ENCODE peak calls at places on chromosomes 16 and 17, in ten cellular contexts. One of them, this sample, is unnamed.

GRCh38 chr17:13416748-13417363 is 184.9 kb downstream of the HS3ST3A1 start:
- DNase-seq in AG20443: no peak
- DNase-seq in GM03348: no peak
- DNase-seq in SJCRH30: no peak
- DNase-seq in left kidney: no peak
- DNase-seq in Right ventricle myocardium superior: no peak
- DNase-seq in activated naive CD4-positive, alpha-beta T cell treated with anti-CD3 and anti-CD28 coated beads for 36 hours: no peak
- DNase-seq in activated T-cell treated with anti-CD3 and anti-CD28 coated beads for 1 hour: no peak
- DNase-seq in fibroblast of gingiva: no peak
- DNase-seq in T-helper 17 cell: no peak
- DNase-seq in this sample: no peak

GRCh38 chr17:56310780-56311179 is 157.5 kb downstream of the ANKFN1 start:
- DNase-seq in activated T-cell treated with anti-CD3 and anti-CD28 coated beads for 1 hour: no peak
- DNase-seq in GM03348: no peak
- DNase-seq in fibroblast of gingiva: no peak
- DNase-seq in left kidney: no peak
- DNase-seq in SJCRH30: no peak
- DNase-seq in AG20443: no peak
- DNase-seq in Right ventricle myocardium superior: no peak
- DNase-seq in T-helper 17 cell: no peak
- DNase-seq in activated naive CD4-positive, alpha-beta T cell treated with anti-CD3 and anti-CD28 coated beads for 36 hours: no peak
- DNase-seq in this sample: no peak

GRCh38 chr17:81064746-81065475 is 30.0 kb downstream of the BAIAP2 start:
- DNase-seq in T-helper 17 cell: no peak
- DNase-seq in AG20443: peak; percentile 82
- DNase-seq in fibroblast of gingiva: no peak
- DNase-seq in left kidney: no peak
- DNase-seq in GM03348: peak; percentile 88
- DNase-seq in activated naive CD4-positive, alpha-beta T cell treated with anti-CD3 and anti-CD28 coated beads for 36 hours: no peak
- DNase-seq in Right ventricle myocardium superior: no peak
- DNase-seq in activated T-cell treated with anti-CD3 and anti-CD28 coated beads for 1 hour: no peak
- DNase-seq in SJCRH30: peak; percentile 95
- DNase-seq in this sample: no peak

GRCh38 chr17:10026786-10027046 is 121.6 kb upstream of the RCVRN start:
- DNase-seq in activated T-cell treated with anti-CD3 and anti-CD28 coated beads for 1 hour: no peak
- DNase-seq in Right ventricle myocardium superior: no peak
- DNase-seq in SJCRH30: no peak
- DNase-seq in fibroblast of gingiva: no peak
- DNase-seq in AG20443: no peak
- DNase-seq in left kidney: no peak
- DNase-seq in GM03348: no peak
- DNase-seq in activated naive CD4-positive, alpha-beta T cell treated with anti-CD3 and anti-CD28 coated beads for 36 hours: no peak
- DNase-seq in T-helper 17 cell: no peak
- DNase-seq in this sample: no peak

GRCh38 chr16:17397499-17397891 is 73.3 kb downstream of the XYLT1 start:
- DNase-seq in AG20443: no peak
- DNase-seq in Right ventricle myocardium superior: no peak
- DNase-seq in GM03348: no peak
- DNase-seq in activated T-cell treated with anti-CD3 and anti-CD28 coated beads for 1 hour: no peak
- DNase-seq in SJCRH30: no peak
- DNase-seq in T-helper 17 cell: peak; percentile 29
- DNase-seq in activated naive CD4-positive, alpha-beta T cell treated with anti-CD3 and anti-CD28 coated beads for 36 hours: no peak
- DNase-seq in fibroblast of gingiva: no peak
- DNase-seq in left kidney: peak; percentile 45
- DNase-seq in this sample: peak; percentile 84

GRCh38 chr16:51550785-51551184 is 399.7 kb upstream of the SALL1 start:
- DNase-seq in fibroblast of gingiva: no peak
- DNase-seq in T-helper 17 cell: no peak
- DNase-seq in left kidney: no peak
- DNase-seq in AG20443: no peak
- DNase-seq in SJCRH30: no peak
- DNase-seq in GM03348: no peak
- DNase-seq in activated naive CD4-positive, alpha-beta T cell treated with anti-CD3 and anti-CD28 coated beads for 36 hours: no peak
- DNase-seq in activated T-cell treated with anti-CD3 and anti-CD28 coated beads for 1 hour: no peak
- DNase-seq in Right ventricle myocardium superior: no peak
- DNase-seq in this sample: no peak

GRCh38 chr16:6753553-6753952 is 579.1 kb upstream of the RBFOX1 start:
- DNase-seq in GM03348: no peak
- DNase-seq in AG20443: no peak
- DNase-seq in activated naive CD4-positive, alpha-beta T cell treated with anti-CD3 and anti-CD28 coated beads for 36 hours: no peak
- DNase-seq in T-helper 17 cell: no peak
- DNase-seq in left kidney: peak; percentile 51
- DNase-seq in fibroblast of gingiva: no peak
- DNase-seq in Right ventricle myocardium superior: no peak
- DNase-seq in activated T-cell treated with anti-CD3 and anti-CD28 coated beads for 1 hour: no peak
- DNase-seq in SJCRH30: no peak
- DNase-seq in this sample: no peak

GRCh38 chr16:3651461-3652372 is 2.8 kb upstream of the DNASE1 start:
- DNase-seq in Right ventricle myocardium superior: peak; percentile 17
- DNase-seq in activated naive CD4-positive, alpha-beta T cell treated with anti-CD3 and anti-CD28 coated beads for 36 hours: no peak
- DNase-seq in left kidney: no peak
- DNase-seq in SJCRH30: no peak
- DNase-seq in fibroblast of gingiva: no peak
- DNase-seq in activated T-cell treated with anti-CD3 and anti-CD28 coated beads for 1 hour: no peak
- DNase-seq in AG20443: no peak
- DNase-seq in GM03348: no peak
- DNase-seq in T-helper 17 cell: no peak
- DNase-seq in this sample: no peak

GRCh38 chr16:29675811-29676643 is 3.0 kb upstream of the QPRT start:
- DNase-seq in Right ventricle myocardium superior: no peak
- DNase-seq in GM03348: no peak
- DNase-seq in left kidney: peak; percentile 76
- DNase-seq in AG20443: peak; percentile 51
- DNase-seq in activated naive CD4-positive, alpha-beta T cell treated with anti-CD3 and anti-CD28 coated beads for 36 hours: no peak
- DNase-seq in T-helper 17 cell: no peak
- DNase-seq in fibroblast of gingiva: peak; percentile 17
- DNase-seq in SJCRH30: peak; percentile 69
- DNase-seq in activated T-cell treated with anti-CD3 and anti-CD28 coated beads for 1 hour: no peak
- DNase-seq in this sample: no peak

This sample was measured in body of pancreas.